ENCODE peak calls at places on chromosomes 6 and 20, in seven cellular contexts. S, X, L, G, H, Q and Y are unnamed samples.
A peak's percentile ranks its signal among the peaks of the same experiment; 100 is the strongest.

GRCh38 chr20:15236812-15237211 is 899.4 kb upstream of the FLRT3 start:
- DNase-seq in H (peak; percentile 38), G (peak; percentile 45), X (peak; percentile 35), Q (peak; percentile 33), L (no peak), S (peak; percentile 58), Y (peak; percentile 79)

GRCh38 chr6:16737389-16737788 is 23.9 kb downstream of the ATXN1 start:
- DNase-seq in X (no peak), G (no peak), S (no peak), Q (no peak), H (no peak), L (no peak), Y (no peak)

GRCh38 chr6:89311853-89312531 is 3.1 kb downstream of the GABRR2 start:
- DNase-seq in Q (peak; percentile 38), H (no peak), X (no peak), S (peak; percentile 40), G (no peak), L (no peak), Y (peak; percentile 45)

GRCh38 chr20:45100563-45101245 is at the start of gene KCNS1:
- DNase-seq in X (peak; percentile 40), Q (peak; percentile 34), L (peak; percentile 52), S (peak; percentile 25), G (no peak), H (no peak), Y (no peak)

GRCh38 chr6:56528412-56528841 is 114.3 kb downstream of the DST start:
- DNase-seq in X (no peak), G (no peak), S (no peak), H (no peak), Q (no peak), L (no peak), Y (no peak)

GRCh38 chr6:107113460-107114212 is 1.7 kb downstream of the BEND3 start:
- DNase-seq in X (no peak), L (no peak), Q (no peak), S (no peak), G (no peak), H (no peak), Y (no peak)

GRCh38 chr6:118281291-118281690 is 266.8 kb upstream of the PLN start:
- DNase-seq in X (no peak), H (no peak), G (no peak), L (no peak), Q (no peak), S (peak; percentile 11), Y (no peak)

GRCh38 chr6:133917781-133918180 is 28.9 kb downstream of the TCF21 start:
- DNase-seq in L (no peak), H (no peak), X (no peak), G (no peak), Q (no peak), S (no peak), Y (no peak)

GRCh38 chr20:34753706-34754461 is 49.7 kb downstream of the TP53INP2 start:
- DNase-seq in H (no peak), G (no peak), X (no peak), L (no peak), Q (no peak), S (no peak), Y (peak; percentile 19)

GRCh38 chr6:157264701-157265100 is 58.6 kb downstream of the TMEM242 start:
- DNase-seq in X (no peak), H (no peak), L (no peak), S (no peak), G (no peak), Q (no peak), Y (peak; percentile 33)

GRCh38 chr20:59735486-59735885 is 131.1 kb downstream of the PHACTR3 start:
- DNase-seq in X (no peak), L (no peak), H (no peak), Q (no peak), S (no peak), G (no peak), Y (no peak)

GRCh38 chr20:16714765-16715164 is 15.1 kb upstream of the SNRPB2 start:
- DNase-seq in L (no peak), H (no peak), S (no peak), G (no peak), X (no peak), Q (no peak), Y (no peak)

GRCh38 chr20:38751360-38751976 is 3.2 kb downstream of the ACTR5 start:
- DNase-seq in G (peak; percentile 27), S (peak; percentile 52), L (peak; percentile 43), X (peak; percentile 60), Q (no peak), H (no peak), Y (peak; percentile 71)

GRCh38 chr6:16187185-16187584 is 51.2 kb upstream of the GMPR start:
- DNase-seq in L (no peak), X (no peak), G (no peak), Q (no peak), S (peak; percentile 23), H (no peak), Y (no peak)

GRCh38 chr6:163706688-163707087 is 292.2 kb downstream of the QKI start:
- DNase-seq in S (no peak), X (no peak), G (no peak), H (no peak), Q (no peak), L (no peak), Y (no peak)

GRCh38 chr6:113630738-113631535 is 226.2 kb upstream of the MARCKS start:
- DNase-seq in X (no peak), H (peak; percentile 97), G (no peak), Q (no peak), L (no peak), S (no peak), Y (no peak)

GRCh38 chr6:72466971-72467566 is 154.8 kb upstream of the KCNQ5 start:
- DNase-seq in Q (no peak), G (no peak), X (no peak), L (no peak), H (no peak), S (no peak), Y (no peak)

GRCh38 chr6:36054965-36055364 is 27.4 kb downstream of the MAPK14 start:
- DNase-seq in Q (no peak), X (no peak), G (no peak), H (no peak), S (no peak), L (no peak), Y (no peak)

GRCh38 chr6:44122821-44123220 is 4.4 kb downstream of the MRPL14 start:
- DNase-seq in S (peak; percentile 25), H (peak; percentile 25), X (no peak), L (no peak), G (no peak), Q (no peak), Y (no peak)

GRCh38 chr20:56202493-56203077 is 45.9 kb upstream of the MC3R start:
- DNase-seq in G (no peak), X (peak; percentile 44), L (peak; percentile 13), H (no peak), S (peak; percentile 13), Q (no peak), Y (peak; percentile 67)

GRCh38 chr20:21796059-21796458 is 90.6 kb downstream of the PAX1 start:
- DNase-seq in X (no peak), L (no peak), H (no peak), S (peak; percentile 32), Q (no peak), G (no peak), Y (peak; percentile 60)

GRCh38 chr6:151914475-151914874 is 107.0 kb downstream of the ESR1 start:
- DNase-seq in G (no peak), X (no peak), S (peak; percentile 7), Q (no peak), H (no peak), L (no peak), Y (no peak)

GRCh38 chr6:148379966-148380653 is 37.5 kb downstream of the SASH1 start:
- DNase-seq in S (no peak), Q (no peak), L (no peak), X (no peak), H (no peak), G (no peak), Y (no peak)

GRCh38 chr6:82959385-82959941 is 106.2 kb downstream of the UBE3D start:
- DNase-seq in X (no peak), S (no peak), G (no peak), H (no peak), L (no peak), Q (peak; percentile 7), Y (no peak)

GRCh38 chr6:143741480-143741879 is 63.7 kb downstream of the PHACTR2 start:
- DNase-seq in Q (no peak), L (no peak), G (no peak), S (no peak), H (no peak), X (no peak), Y (no peak)

DNA sequence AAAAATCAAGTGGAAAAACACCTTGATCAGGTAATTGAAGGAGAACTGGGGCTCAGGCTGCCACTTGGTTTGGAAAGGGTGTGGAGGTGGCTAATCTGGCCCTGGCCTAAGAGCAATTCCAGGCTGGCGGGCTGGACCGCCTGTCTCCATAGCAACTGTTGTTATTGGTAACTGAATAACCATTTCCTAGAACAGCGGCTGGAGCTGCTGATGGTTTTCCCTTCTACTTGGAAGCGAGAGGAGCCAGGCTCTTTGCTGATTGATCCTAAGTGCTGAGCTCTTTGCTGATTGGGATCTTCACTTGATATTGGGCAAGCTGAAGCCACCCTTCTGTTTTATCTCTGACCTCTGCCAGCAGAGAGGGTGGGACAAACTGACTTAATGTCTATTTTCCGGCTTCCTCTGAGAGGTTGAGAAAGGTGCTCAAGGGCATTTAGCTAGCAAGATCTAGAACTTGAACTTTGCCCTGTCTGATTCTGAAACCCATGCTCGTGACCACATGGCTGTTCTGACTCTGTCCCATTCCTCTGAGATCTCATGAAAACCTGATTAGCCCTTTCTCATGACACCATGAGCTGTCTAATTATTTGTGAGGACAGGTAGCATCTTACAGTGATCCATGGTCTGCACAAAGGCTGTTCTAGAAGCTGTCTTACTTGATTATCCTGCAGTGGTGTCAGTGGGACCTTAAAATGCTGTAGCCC is 89.8 kb upstream of the TOX2 start:
- DNase-seq in H (peak; percentile 51), S (peak; percentile 28), L (no peak), Q (no peak), X (peak; percentile 77), G (no peak), Y (peak; percentile 54)
- TF ChIP-seq JUND in H (no peak), S (no peak), L (no peak), Q (no peak), X (no peak), G (no peak), Y (no peak)

GRCh38 chr6:85111481-85112001 is 338.3 kb upstream of the NT5E start:
- DNase-seq in L (no peak), S (no peak), H (no peak), G (no peak), X (no peak), Q (no peak), Y (peak; percentile 9)
- TF ChIP-seq JUND in L (no peak), S (no peak), H (no peak), G (no peak), X (no peak), Q (no peak), Y (no peak)

DNA sequence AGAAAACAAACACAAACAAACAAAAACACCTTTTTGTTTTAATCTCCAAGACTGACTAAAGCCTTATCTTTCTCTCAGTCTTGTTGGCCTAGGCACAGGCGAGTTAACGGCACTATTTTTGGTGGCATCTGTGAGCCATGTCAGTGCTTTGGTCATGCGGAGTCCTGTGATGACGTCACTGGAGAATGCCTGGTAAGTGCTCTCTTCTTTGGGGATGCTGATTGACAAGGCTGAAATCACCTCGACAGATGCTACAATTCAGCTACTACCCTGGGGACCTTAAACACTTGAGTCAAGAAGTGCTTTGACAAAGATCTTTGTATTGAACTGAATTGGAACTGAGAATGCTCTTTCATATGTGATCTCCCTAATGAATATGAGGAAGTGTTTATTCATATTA is 384.1 kb downstream of the LAMA2 start:
- DNase-seq in S (no peak), Q (no peak), G (no peak), X (no peak), H (no peak), L (no peak), Y (no peak)
- TF ChIP-seq JUND in S (no peak), Q (peak; percentile 54), G (no peak), X (no peak), H (no peak), L (no peak), Y (no peak)

GRCh38 chr20:49392745-49393144 is 89.7 kb downstream of the KCNB1 start:
- DNase-seq in H (no peak), G (no peak), L (no peak), Q (no peak), S (no peak), X (no peak), Y (no peak)
- TF ChIP-seq JUND in H (no peak), G (no peak), L (no peak), Q (no peak), S (no peak), X (no peak), Y (no peak)